ENCODE peak calls at places on chromosomes 12 and 14, in four cellular contexts. S is D341Med, J is COR-L47, C is AG08395. V is an unnamed sample.

GRCh38 chr14:56886471-56887062 is 76.3 kb upstream of the OTX2 start:
- DNase-seq in S (no peak), J (no peak), C (no peak), V (no peak)

GRCh38 chr14:21070083-21070609 is at the start of gene ARHGEF40:
- DNase-seq in S (peak), J (no peak), C (peak), V (peak)

GRCh38 chr12:14999421-15000047 is 26.7 kb downstream of the PDE6H start:
- DNase-seq in S (no peak), J (no peak), C (no peak), V (no peak)

GRCh38 chr12:67598598-67598997 is 49.9 kb upstream of the DYRK2 start:
- DNase-seq in S (no peak), J (no peak), C (no peak), V (peak)

GRCh38 chr14:31256534-31257243 is 49.1 kb upstream of the HECTD1 start:
- DNase-seq in S (no peak), J (no peak), C (no peak), V (no peak)

GRCh38 chr14:100862277-100862676 is 36.4 kb downstream of the MEG3 start:
- DNase-seq in S (no peak), J (no peak), C (peak), V (no peak)

GRCh38 chr12:114682920-114683708 is 861 bp downstream of the TBX3 start:
- DNase-seq in S (no peak), J (no peak), C (no peak), V (peak)

GRCh38 chr12:128823216-128823915 is 392 bp downstream of the SLC15A4 start:
- DNase-seq in S (peak), J (no peak), C (no peak), V (peak)

GRCh38 chr14:33934043-33934750 is 16.7 kb downstream of the EGLN3 start:
- DNase-seq in S (no peak), J (no peak), C (no peak), V (no peak)

GRCh38 chr14:77100961-77101360 is 2.9 kb downstream of the CIPC start:
- DNase-seq in S (no peak), J (no peak), C (no peak), V (no peak)

GRCh38 chr12:753401-754237 is 1.2 kb downstream of the WNK1 start:
- DNase-seq in S (peak), J (no peak), C (peak), V (no peak)

GRCh38 chr14:99718811-99719192 is 34.7 kb downstream of the CYP46A1 start:
- DNase-seq in S (peak), J (no peak), C (no peak), V (no peak)

GRCh38 chr14:64943556-64943955 is 1.0 kb upstream of the GPX2 start:
- DNase-seq in S (no peak), J (no peak), C (no peak), V (no peak)

GRCh38 chr12:6141048-6141447 is 16.6 kb upstream of the VWF start:
- DNase-seq in S (no peak), J (no peak), C (no peak), V (no peak)

GRCh38 chr12:57340104-57340503 is 89.1 kb upstream of the STAC3 start:
- DNase-seq in S (no peak), J (no peak), C (peak), V (no peak)

GRCh38 chr12:41242613-41243012 is 54.5 kb downstream of the PDZRN4 start:
- DNase-seq in S (no peak), J (no peak), C (no peak), V (no peak)

GRCh38 chr12:120630139-120630895 is 10.1 kb upstream of the CABP1 start:
- DNase-seq in S (no peak), J (no peak), C (no peak), V (no peak)

GRCh38 chr14:93011650-93012317 is 88.8 kb downstream of the CHGA start:
- DNase-seq in S (no peak), J (peak), C (no peak), V (peak)

GRCh38 chr12:89067436-89067835 is 284.9 kb downstream of the DUSP6 start:
- DNase-seq in S (no peak), J (no peak), C (peak), V (no peak)

V was measured in NCI-H774.